ENCODE peak calls at places on chromosomes 6 and 20, in ten cellular contexts. B, L, V, U, X, Q, C, J, N and G are unnamed samples.
A peak's percentile ranks its signal among the peaks of the same experiment; 100 is the strongest.

GRCh38 chr6:116530436-116530835 is 15.0 kb downstream of the TRAPPC3L start:
- DNase-seq in U (peak; percentile 65), B (no peak), N (no peak), C (no peak), X (no peak), V (no peak), J (no peak), L (no peak), Q (peak; percentile 34), G (no peak)

GRCh38 chr6:41566961-41567360 is 20.8 kb downstream of the FOXP4 start:
- DNase-seq in J (no peak), U (no peak), V (no peak), B (no peak), N (no peak), C (no peak), Q (no peak), X (no peak), L (no peak), G (no peak)

GRCh38 chr6:37122861-37123260 is 47.1 kb upstream of the PIM1 start:
- DNase-seq in X (no peak), Q (no peak), C (no peak), V (no peak), L (no peak), J (no peak), U (no peak), B (no peak), N (no peak), G (peak; percentile 83)

GRCh38 chr6:45009547-45009946 is 318.6 kb upstream of the RUNX2 start:
- DNase-seq in V (no peak), N (no peak), J (no peak), X (no peak), C (no peak), U (no peak), L (no peak), B (no peak), Q (no peak), G (no peak)

GRCh38 chr6:142844065-142844755 is 100.8 kb downstream of the HIVEP2 start:
- DNase-seq in J (no peak), N (no peak), U (no peak), C (no peak), X (no peak), V (no peak), L (no peak), Q (peak; percentile 64), B (no peak), G (no peak)

GRCh38 chr6:129280719-129281118 is 397.8 kb downstream of the LAMA2 start:
- DNase-seq in L (no peak), C (no peak), B (no peak), U (no peak), N (peak; percentile 39), Q (no peak), J (no peak), X (no peak), V (no peak), G (no peak)

GRCh38 chr6:81876977-81877376 is 124.5 kb upstream of the TENT5A start:
- DNase-seq in X (no peak), J (no peak), L (no peak), N (no peak), Q (no peak), V (no peak), B (no peak), C (no peak), U (peak; percentile 65), G (no peak)

GRCh38 chr6:13573669-13574110 is 711 bp upstream of the SIRT5 start:
- DNase-seq in X (peak; percentile 13), Q (no peak), J (peak; percentile 33), N (peak; percentile 53), L (peak; percentile 42), V (peak; percentile 53), C (no peak), U (peak; percentile 34), B (peak; percentile 33), G (no peak)

GRCh38 chr6:124962617-124963415 is 579 bp downstream of the RNF217 start:
- DNase-seq in C (no peak), V (peak; percentile 49), Q (no peak), J (peak; percentile 42), X (peak; percentile 41), B (no peak), L (no peak), N (peak; percentile 48), U (peak; percentile 24), G (no peak)
- TF ChIP-seq CTCF in C (no peak), V (no peak), Q (no peak), J (no peak), X (peak; percentile 12), B (no peak), L (no peak), N (no peak), U (no peak), G (peak; percentile 35)

DNA sequence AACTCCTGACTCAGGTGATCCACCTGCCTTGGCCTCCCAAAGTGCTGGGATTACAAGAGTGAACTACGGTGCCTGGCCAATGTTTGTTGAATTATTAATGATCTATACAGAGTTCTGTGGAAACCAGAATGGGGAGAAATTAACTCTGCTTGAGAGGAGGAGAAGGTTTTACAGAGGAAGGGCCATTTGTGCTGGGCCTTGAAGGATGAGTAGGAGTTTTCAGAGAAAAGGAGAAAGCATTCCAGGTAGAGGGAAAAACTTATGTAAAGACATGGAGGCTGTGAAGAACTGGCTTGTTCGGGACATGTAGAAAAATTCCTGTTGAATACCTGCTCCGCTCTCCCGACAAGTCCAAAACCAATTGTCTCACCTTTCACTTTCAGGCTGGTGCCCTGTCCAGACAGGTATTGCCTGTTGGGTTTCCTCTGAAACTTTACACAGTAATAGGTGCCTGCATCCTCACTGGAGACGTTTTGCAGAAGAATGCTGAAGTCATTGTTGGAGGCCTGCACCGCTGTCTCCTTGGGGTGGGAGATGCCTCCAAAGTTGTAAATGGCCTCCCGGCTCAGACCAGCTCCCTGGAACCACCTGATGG is 11.3 kb upstream of the NSFL1C start:
- DNase-seq in X (no peak), C (no peak), B (no peak), Q (no peak), N (no peak), J (no peak), V (no peak), U (no peak), L (no peak), G (no peak)
- H3K4me3 ChIP-seq in X (no peak overlapping the region), C (peak overlapping the region; percentile 23), B (no peak overlapping the region), Q (no peak overlapping the region), N (no peak overlapping the region), J (no peak overlapping the region), V (no peak overlapping the region), U (no peak overlapping the region), L (no peak overlapping the region), G (no peak overlapping the region)

GRCh38 chr20:58173091-58173490 is 55.4 kb downstream of the ANKRD60 start:
- DNase-seq in L (no peak), V (no peak), J (no peak), X (no peak), U (no peak), N (peak; percentile 5), B (no peak), C (no peak), Q (no peak), G (no peak)

GRCh38 chr20:58173930-58174707 is 54.3 kb downstream of the ANKRD60 start:
- DNase-seq in U (no peak), J (no peak), V (no peak), C (no peak), L (peak; percentile 25), Q (no peak), N (peak; percentile 34), X (no peak), B (no peak), G (no peak)

GRCh38 chr20:58174708-58175287 is 53.7 kb downstream of the ANKRD60 start:
- DNase-seq in U (no peak), J (no peak), Q (no peak), L (no peak), B (no peak), X (no peak), N (peak; percentile 77), C (no peak), V (peak; percentile 13), G (no peak)

GRCh38 chr20:58175836-58176235 is 52.6 kb downstream of the ANKRD60 start:
- DNase-seq in Q (no peak), N (no peak), X (no peak), L (no peak), B (no peak), C (no peak), V (no peak), U (no peak), J (no peak), G (no peak)

DNA sequence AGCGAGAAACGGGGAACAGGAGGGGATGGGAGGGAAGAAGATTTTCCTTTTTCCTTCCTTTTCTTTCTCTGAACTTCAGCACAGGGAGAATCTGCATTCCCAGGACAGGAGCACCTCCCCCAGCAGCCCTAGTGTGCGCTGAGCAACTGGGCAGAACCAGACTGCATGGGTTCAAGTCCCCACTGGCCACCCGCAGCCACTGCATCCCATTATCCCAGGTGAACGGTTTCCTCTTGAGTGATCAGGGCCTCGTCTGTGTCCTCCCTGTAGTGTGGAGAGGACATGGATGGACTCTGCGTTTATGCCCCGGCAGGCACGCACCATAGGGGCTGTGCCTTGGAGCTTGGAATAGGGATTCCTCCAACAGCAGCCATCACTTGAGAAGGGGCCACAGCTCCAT is 53.0 kb downstream of the ANKRD60 start:
- DNase-seq in V (no peak), C (no peak), J (no peak), X (no peak), U (no peak), N (no peak), L (no peak), Q (no peak), B (no peak), G (no peak)
- TF ChIP-seq CTCF in V (no peak), C (no peak), J (no peak), X (no peak), U (no peak), N (no peak), L (no peak), Q (no peak), B (peak; percentile 6), G (no peak)

GRCh38 chr6:52663935-52664184 is 7.1 kb upstream of the TMEM14A start:
- DNase-seq in C (no peak), B (no peak), N (no peak), L (no peak), Q (no peak), V (no peak), U (no peak), X (no peak), J (no peak), G (no peak)

GRCh38 chr6:52662031-52662430 is 8.9 kb upstream of the TMEM14A start:
- DNase-seq in J (no peak), L (no peak), X (no peak), V (no peak), Q (no peak), B (no peak), U (no peak), N (no peak), C (no peak), G (no peak)

GRCh38 chr6:52661551-52661950 is 9.4 kb upstream of the TMEM14A start:
- DNase-seq in V (no peak), Q (no peak), L (no peak), N (no peak), C (no peak), B (no peak), J (no peak), X (no peak), U (no peak), G (no peak)

GRCh38 chr6:52664185-52664990 is 6.5 kb upstream of the TMEM14A start:
- DNase-seq in C (peak; percentile 48), X (peak; percentile 91), U (peak; percentile 89), J (peak; percentile 97), Q (peak; percentile 90), V (peak; percentile 94), B (peak; percentile 95), L (peak; percentile 95), N (peak; percentile 91), G (peak; percentile 65)

DNA sequence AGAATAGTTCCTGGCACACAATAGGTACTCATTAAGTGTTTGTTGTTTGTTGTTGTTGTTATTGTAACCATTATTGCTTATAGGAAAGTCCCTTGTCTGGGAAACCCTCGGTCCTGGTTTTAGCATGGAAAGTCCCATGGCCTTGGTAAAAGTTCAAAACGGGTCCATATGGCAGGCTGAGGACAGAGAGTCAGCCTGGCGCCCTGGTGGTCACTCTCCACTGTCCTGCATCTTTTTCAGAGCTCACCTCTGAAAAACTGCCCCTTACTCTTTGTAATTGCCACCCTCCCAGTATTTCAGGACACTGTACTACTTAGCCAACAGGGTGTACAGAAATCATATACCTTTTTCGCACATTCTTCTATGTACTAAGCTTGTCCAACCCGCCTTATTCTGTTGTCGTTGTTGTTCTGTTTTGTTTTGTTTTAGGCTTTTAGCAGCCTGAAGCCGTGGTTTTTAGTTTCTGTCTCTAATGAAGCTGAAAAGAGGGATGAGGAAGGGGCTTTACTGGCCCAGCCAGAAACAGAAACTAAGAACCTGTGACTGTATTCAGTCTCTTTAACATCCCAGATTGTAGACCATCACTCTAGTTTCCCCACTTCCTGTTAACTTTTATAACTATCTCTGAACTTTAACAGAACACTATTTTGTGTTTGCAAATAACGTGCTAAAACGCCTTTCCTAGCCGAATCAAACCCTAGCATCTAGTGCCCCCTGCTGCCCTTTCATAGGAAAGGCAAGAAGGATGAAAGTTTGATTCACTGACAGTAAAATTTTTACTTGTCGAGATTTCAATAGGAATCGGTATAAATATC is 7.6 kb upstream of the TMEM14A start:
- DNase-seq in B (peak; percentile 43), C (no peak), L (no peak), J (peak; percentile 87), N (no peak), X (peak; percentile 46), Q (peak; percentile 67), V (peak; percentile 70), U (peak; percentile 55), G (no peak)
- H3K4me3 ChIP-seq in B (peak overlapping the region; percentile 73), C (peak overlapping the region; percentile 86), L (peak overlapping the region; percentile 74), J (peak overlapping the region; percentile 71), N (peak overlapping the region; percentile 80), X (peak overlapping the region; percentile 55), Q (peak overlapping the region; percentile 59), V (peak overlapping the region; percentile 70), U (peak overlapping the region; percentile 76), G (peak overlapping the region; percentile 62)